ENCODE peak calls at places on chromosome 6, in seven cellular contexts. Y is CD8-positive, alpha-beta T cell; A is aorta; N is A549; B is GM23248; W is IMR-90; M is colonic mucosa. P is an unnamed sample. For H3K4me1, the result is how much of the 10 kb centered on the place peaks cover.

GRCh38 chr6:169112483-169113320 is 140.9 kb downstream of the THBS2 start:
- DNase-seq in Y (no peak), A (no peak), N (no peak), B (no peak), W (no peak), M (no peak), P (no peak)

GRCh38 chr6:12884983-12885382 is 168.4 kb downstream of the PHACTR1 start:
- DNase-seq in Y (no peak), A (no peak), N (no peak), B (no peak), W (no peak), M (no peak), P (no peak)

GRCh38 chr6:133062702-133063319 is 178.3 kb upstream of the EYA4 start:
- DNase-seq in Y (no peak), A (peak), N (no peak), B (peak), W (peak), M (no peak), P (no peak)

GRCh38 chr6:1892716-1893115 is 283.0 kb downstream of the FOXC1 start:
- DNase-seq in Y (no peak), A (no peak), N (no peak), B (no peak), W (no peak), M (no peak), P (no peak)

GRCh38 chr6:18388252-18388651 is 1.1 kb downstream of the RNF144B start:
- DNase-seq in Y (no peak), A (no peak), N (no peak), B (peak), W (no peak), M (no peak), P (no peak)

GRCh38 chr6:166852484-166852975 is 103.8 kb downstream of the RNASET2 start:
- DNase-seq in Y (no peak), A (no peak), N (no peak), B (no peak), W (no peak), M (no peak), P (peak)

GRCh38 chr6:144566868-144567615 is 281.9 kb downstream of the UTRN start:
- DNase-seq in Y (no peak), A (no peak), N (no peak), B (no peak), W (no peak), M (no peak), P (no peak)

GRCh38 chr6:10441004-10441654 is 26.3 kb upstream of the TFAP2A start:
- DNase-seq in Y (no peak), A (no peak), N (peak), B (peak), W (peak), M (no peak), P (no peak)

GRCh38 chr6:12245763-12246720 is 44.1 kb upstream of the EDN1 start:
- DNase-seq in Y (no peak), A (no peak), N (peak), B (peak), W (peak), M (no peak), P (no peak)

GRCh38 chr6:142934190-142934589 is 10.8 kb downstream of the HIVEP2 start:
- DNase-seq in Y (no peak), A (no peak), N (no peak), B (no peak), W (no peak), M (no peak), P (no peak)

GRCh38 chr6:142935553-142936517 is 9.1 kb downstream of the HIVEP2 start:
- DNase-seq in Y (peak), A (no peak), N (no peak), B (no peak), W (no peak), M (no peak), P (peak)

GRCh38 chr6:142932788-142933362 is 12.1 kb downstream of the HIVEP2 start:
- DNase-seq in Y (no peak), A (no peak), N (no peak), B (no peak), W (no peak), M (no peak), P (no peak)

GRCh38 chr6:142933701-142934100 is 11.3 kb downstream of the HIVEP2 start:
- DNase-seq in Y (no peak), A (no peak), N (no peak), B (no peak), W (no peak), M (no peak), P (no peak)

GRCh38 chr6:142934599-142934998 is 10.4 kb downstream of the HIVEP2 start:
- DNase-seq in Y (no peak), A (no peak), N (no peak), B (no peak), W (no peak), M (no peak), P (no peak)
- H3K4me1 ChIP-seq in Y (half or more), A (under half), N (under half), B (under half), W (under half), M (under half), P (half or more)

GRCh38 chr6:150146436-150146835 is 3.6 kb downstream of the PPP1R14C start:
- DNase-seq in Y (no peak), A (no peak), N (no peak), B (no peak), W (no peak), M (no peak), P (no peak)

GRCh38 chr6:150150458-150150820 is 7.6 kb downstream of the PPP1R14C start:
- DNase-seq in Y (no peak), A (no peak), N (no peak), B (no peak), W (no peak), M (no peak), P (no peak)

GRCh38 chr6:150150821-150151646 is 8.2 kb downstream of the PPP1R14C start:
- DNase-seq in Y (no peak), A (no peak), N (no peak), B (no peak), W (no peak), M (peak), P (no peak)

GRCh38 chr6:150145830-150146229 is 3.0 kb downstream of the PPP1R14C start:
- DNase-seq in Y (no peak), A (no peak), N (no peak), B (no peak), W (no peak), M (no peak), P (no peak)

DNA sequence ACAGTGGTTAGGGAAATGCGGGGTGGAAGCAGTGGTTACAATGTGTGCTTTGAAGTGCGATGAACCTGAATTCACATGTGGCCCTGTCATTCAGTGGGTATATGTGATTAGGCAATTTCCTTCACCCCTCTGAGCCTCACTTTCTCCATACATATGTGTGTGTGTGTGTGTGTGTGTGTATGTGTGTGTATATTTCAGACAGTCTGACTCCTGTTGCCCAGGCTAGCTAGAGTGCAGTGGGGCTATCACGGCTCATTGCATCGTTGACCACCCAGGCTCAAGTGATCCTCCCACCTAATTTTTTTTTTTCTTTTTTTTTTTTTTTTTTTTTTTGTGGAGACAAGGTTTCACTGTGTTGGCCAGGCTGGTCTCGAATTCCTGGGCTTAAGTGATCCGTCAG is 6.3 kb downstream of the PPP1R14C start:
- DNase-seq in Y (no peak), A (no peak), N (no peak), B (no peak), W (no peak), M (no peak), P (no peak)
- H3K4me1 ChIP-seq in Y (under half), A (under half), N (under half), B (under half), W (under half), M (under half), P (under half)

DNA sequence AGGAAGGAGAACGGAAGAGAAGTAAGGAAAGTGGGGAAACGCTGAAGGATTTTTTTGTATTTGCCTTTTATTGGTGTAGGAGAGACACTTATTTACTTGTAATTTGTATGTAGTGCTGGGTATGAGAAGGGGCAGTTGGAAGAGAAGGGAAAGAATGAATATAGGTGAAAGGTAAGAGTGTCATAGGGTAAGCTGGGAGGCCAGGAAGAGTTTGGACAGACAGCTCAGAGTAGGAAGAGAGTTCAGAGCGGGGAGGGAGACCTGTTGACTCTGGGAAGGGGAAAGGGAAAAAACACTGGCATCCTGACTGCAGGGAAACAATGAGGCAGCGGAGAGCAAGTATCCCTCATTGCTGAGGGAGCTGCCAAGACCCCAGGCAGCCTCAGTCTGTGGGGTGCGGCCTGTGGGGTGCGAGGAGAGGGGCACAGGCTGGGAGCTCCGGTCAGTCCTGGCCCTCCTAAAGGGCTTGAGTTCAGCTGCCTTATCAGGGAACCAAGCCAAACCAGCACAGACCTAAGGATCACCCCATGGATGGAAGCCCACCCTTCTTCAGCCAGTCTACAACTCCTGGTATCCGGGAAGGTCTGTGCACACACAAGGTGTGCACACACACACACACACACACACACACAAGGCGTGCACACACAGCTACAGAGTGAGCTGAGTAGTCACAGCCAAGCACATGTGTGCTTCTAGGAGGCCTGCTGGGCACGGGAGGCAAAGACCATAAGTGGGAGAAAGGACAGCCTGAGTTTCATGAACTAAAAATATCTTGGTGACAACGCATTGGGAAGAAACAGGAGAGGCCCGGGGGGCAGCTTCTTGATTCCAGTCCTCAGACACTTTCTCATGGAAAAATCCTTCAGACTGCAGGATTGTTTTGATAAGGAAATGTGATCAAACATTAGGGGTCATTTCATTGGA is 2.9 kb downstream of the TRAF3IP2 start:
- DNase-seq in Y (no peak), A (peak), N (no peak), B (peak), W (peak), M (peak), P (no peak)
- H3K4me1 ChIP-seq in Y (under half), A (under half), N (under half), B (half or more), W (under half), M (under half), P (under half)

GRCh38 chr6:72776456-72776855 is 154.6 kb downstream of the KCNQ5 start:
- DNase-seq in Y (no peak), A (no peak), N (no peak), B (no peak), W (no peak), M (no peak), P (no peak)
- H3K4me1 ChIP-seq in Y (under half), A (under half), N (under half), B (under half), W (under half), M (under half), P (under half)

GRCh38 chr6:128997880-128998279 is 114.9 kb downstream of the LAMA2 start:
- DNase-seq in Y (no peak), A (no peak), N (no peak), B (no peak), W (no peak), M (no peak), P (no peak)
- H3K4me1 ChIP-seq in Y (under half), A (under half), N (under half), B (under half), W (under half), M (under half), P (under half)

GRCh38 chr6:112113918-112114317 is 26.5 kb downstream of the FAM229B start:
- DNase-seq in Y (no peak), A (no peak), N (no peak), B (no peak), W (no peak), M (no peak), P (no peak)

GRCh38 chr6:112114577-112115223 is 27.3 kb downstream of the FAM229B start:
- DNase-seq in Y (no peak), A (no peak), N (no peak), B (no peak), W (no peak), M (no peak), P (no peak)

GRCh38 chr6:112113371-112113770 is 26.0 kb downstream of the FAM229B start:
- DNase-seq in Y (no peak), A (no peak), N (no peak), B (no peak), W (peak), M (no peak), P (no peak)

GRCh38 chr6:112106562-112106961 is 19.2 kb downstream of the FAM229B start:
- DNase-seq in Y (no peak), A (no peak), N (no peak), B (no peak), W (no peak), M (no peak), P (no peak)

GRCh38 chr6:112109267-112109666 is 21.9 kb downstream of the FAM229B start:
- DNase-seq in Y (no peak), A (no peak), N (no peak), B (no peak), W (no peak), M (no peak), P (no peak)
- H3K4me1 ChIP-seq in Y (under half), A (under half), N (under half), B (under half), W (under half), M (under half), P (under half)

GRCh38 chr6:38492031-38492430 is 147.7 kb downstream of the BTBD9 start:
- DNase-seq in Y (no peak), A (no peak), N (no peak), B (no peak), W (no peak), M (no peak), P (no peak)
- H3K4me1 ChIP-seq in Y (under half), A (under half), N (under half), B (under half), W (under half), M (under half), P (under half)

GRCh38 chr6:3413612-3414011 is 43.2 kb downstream of the SLC22A23 start:
- DNase-seq in Y (no peak), A (no peak), N (no peak), B (no peak), W (no peak), M (no peak), P (no peak)
- H3K4me1 ChIP-seq in Y (under half), A (under half), N (under half), B (under half), W (under half), M (under half), P (under half)

DNA sequence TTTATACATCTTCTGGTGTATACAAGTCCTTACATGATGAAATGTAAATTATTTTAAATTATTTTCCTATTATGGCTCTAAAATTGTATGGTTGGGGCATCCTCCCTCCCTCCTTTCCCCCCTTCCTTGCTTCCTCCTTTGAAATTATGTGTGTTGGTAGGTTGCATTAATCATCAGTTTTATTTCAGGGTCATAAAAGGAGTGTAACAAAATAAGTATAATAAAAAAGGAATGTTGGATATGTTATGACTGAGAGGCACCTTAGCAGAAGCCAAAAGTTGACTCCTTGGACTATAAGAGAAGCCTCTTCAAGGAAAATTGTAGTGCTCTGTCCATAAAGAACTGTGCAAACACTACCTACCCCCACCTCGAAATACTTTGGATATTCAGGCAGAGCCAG is 46.6 kb upstream of the PTPRK start:
- DNase-seq in Y (no peak), A (no peak), N (peak), B (peak), W (no peak), M (no peak), P (no peak)
- H3K4me1 ChIP-seq in Y (under half), A (under half), N (under half), B (under half), W (under half), M (under half), P (under half)

P was measured in CD4-positive, CD25-positive, alpha-beta regulatory T cell.